ENCODE peak calls at places on chromosomes 16 and 17, in seven cellular contexts. One of them, this sample, is unnamed.

GRCh38 chr17:278055-279028 is 74.3 kb downstream of the RPH3AL start:
- DNase-seq in substantia nigra: no peak
- DNase-seq in cardiac muscle cell: no peak
- DNase-seq in A549: no peak
- DNase-seq in GM23248: no peak
- DNase-seq in heart right ventricle: no peak
- DNase-seq in body of pancreas: no peak
- DNase-seq in this sample: peak

GRCh38 chr17:76497979-76498885 is 3.0 kb downstream of the RHBDF2 start:
- DNase-seq in body of pancreas: peak
- DNase-seq in A549: peak
- DNase-seq in GM23248: peak
- DNase-seq in substantia nigra: peak
- DNase-seq in heart right ventricle: peak
- DNase-seq in cardiac muscle cell: peak
- DNase-seq in this sample: peak

GRCh38 chr17:62309381-62309780 is 71.0 kb upstream of the EFCAB3 start:
- DNase-seq in A549: no peak
- DNase-seq in body of pancreas: no peak
- DNase-seq in heart right ventricle: no peak
- DNase-seq in substantia nigra: no peak
- DNase-seq in GM23248: no peak
- DNase-seq in cardiac muscle cell: peak
- DNase-seq in this sample: no peak

GRCh38 chr17:40602445-40603443 is 37.5 kb upstream of the CCR7 start:
- DNase-seq in substantia nigra: no peak
- DNase-seq in cardiac muscle cell: no peak
- DNase-seq in A549: no peak
- DNase-seq in GM23248: no peak
- DNase-seq in heart right ventricle: no peak
- DNase-seq in body of pancreas: no peak
- DNase-seq in this sample: no peak

GRCh38 chr16:84545114-84545737 is 40.8 kb upstream of the MEAK7 start:
- DNase-seq in A549: no peak
- DNase-seq in GM23248: no peak
- DNase-seq in cardiac muscle cell: no peak
- DNase-seq in body of pancreas: no peak
- DNase-seq in substantia nigra: no peak
- DNase-seq in heart right ventricle: no peak
- DNase-seq in this sample: no peak

GRCh38 chr17:77843878-77844260 is 114.6 kb upstream of the TNRC6C start:
- DNase-seq in heart right ventricle: no peak
- DNase-seq in substantia nigra: no peak
- DNase-seq in body of pancreas: no peak
- DNase-seq in GM23248: no peak
- DNase-seq in cardiac muscle cell: no peak
- DNase-seq in A549: no peak
- DNase-seq in this sample: no peak

GRCh38 chr17:48626470-48627241 is 498 bp upstream of the HOXB9 start:
- DNase-seq in heart right ventricle: no peak
- DNase-seq in A549: peak
- DNase-seq in substantia nigra: no peak
- DNase-seq in cardiac muscle cell: peak
- DNase-seq in body of pancreas: no peak
- DNase-seq in GM23248: peak
- DNase-seq in this sample: peak

GRCh38 chr16:83473109-83473508 is 334.7 kb upstream of the HSBP1 start:
- DNase-seq in GM23248: peak
- DNase-seq in A549: no peak
- DNase-seq in body of pancreas: no peak
- DNase-seq in heart right ventricle: no peak
- DNase-seq in cardiac muscle cell: peak
- DNase-seq in substantia nigra: no peak
- DNase-seq in this sample: no peak

GRCh38 chr17:36602030-36602737 is 801 bp downstream of the MRM1 start:
- DNase-seq in substantia nigra: peak
- DNase-seq in body of pancreas: no peak
- DNase-seq in GM23248: peak
- DNase-seq in A549: peak
- DNase-seq in heart right ventricle: no peak
- DNase-seq in cardiac muscle cell: peak
- DNase-seq in this sample: peak

GRCh38 chr16:87451563-87452210 is 41.1 kb downstream of the ZCCHC14 start:
- DNase-seq in GM23248: no peak
- DNase-seq in cardiac muscle cell: no peak
- DNase-seq in substantia nigra: no peak
- DNase-seq in body of pancreas: no peak
- DNase-seq in A549: no peak
- DNase-seq in heart right ventricle: no peak
- DNase-seq in this sample: no peak

GRCh38 chr16:81403208-81403600 is 41.4 kb upstream of the CMIP start:
- DNase-seq in cardiac muscle cell: no peak
- DNase-seq in A549: no peak
- DNase-seq in heart right ventricle: no peak
- DNase-seq in body of pancreas: no peak
- DNase-seq in GM23248: no peak
- DNase-seq in substantia nigra: no peak
- DNase-seq in this sample: no peak

GRCh38 chr16:68259421-68259820 is 4.9 kb upstream of the SLC7A6 start:
- DNase-seq in body of pancreas: no peak
- DNase-seq in cardiac muscle cell: no peak
- DNase-seq in GM23248: peak
- DNase-seq in heart right ventricle: no peak
- DNase-seq in A549: no peak
- DNase-seq in substantia nigra: peak
- DNase-seq in this sample: no peak

GRCh38 chr17:82248815-82249638 is 20.2 kb downstream of the SLC16A3 start:
- DNase-seq in substantia nigra: no peak
- DNase-seq in GM23248: no peak
- DNase-seq in body of pancreas: no peak
- DNase-seq in cardiac muscle cell: no peak
- DNase-seq in heart right ventricle: no peak
- DNase-seq in A549: no peak
- DNase-seq in this sample: no peak

GRCh38 chr17:10069301-10069700 is 129.1 kb downstream of the GAS7 start:
- DNase-seq in GM23248: peak
- DNase-seq in substantia nigra: no peak
- DNase-seq in body of pancreas: peak
- DNase-seq in heart right ventricle: peak
- DNase-seq in cardiac muscle cell: no peak
- DNase-seq in A549: no peak
- DNase-seq in this sample: no peak

GRCh38 chr17:260031-260791 is 78.8 kb upstream of the DOC2B start:
- DNase-seq in substantia nigra: no peak
- DNase-seq in cardiac muscle cell: no peak
- DNase-seq in heart right ventricle: no peak
- DNase-seq in A549: no peak
- DNase-seq in GM23248: no peak
- DNase-seq in body of pancreas: no peak
- DNase-seq in this sample: peak

GRCh38 chr16:264440-264951 is 11.2 kb downstream of the RGS11 start:
- DNase-seq in body of pancreas: no peak
- DNase-seq in GM23248: no peak
- DNase-seq in cardiac muscle cell: no peak
- DNase-seq in heart right ventricle: no peak
- DNase-seq in substantia nigra: no peak
- DNase-seq in A549: no peak
- DNase-seq in this sample: no peak

GRCh38 chr16:46607529-46607928 is 13.7 kb downstream of the SHCBP1 start:
- DNase-seq in heart right ventricle: no peak
- DNase-seq in substantia nigra: no peak
- DNase-seq in body of pancreas: no peak
- DNase-seq in cardiac muscle cell: peak
- DNase-seq in GM23248: peak
- DNase-seq in A549: peak
- DNase-seq in this sample: no peak

GRCh38 chr16:29806096-29806579 is at the start of gene MAZ:
- DNase-seq in body of pancreas: peak
- DNase-seq in heart right ventricle: no peak
- DNase-seq in substantia nigra: peak
- DNase-seq in GM23248: no peak
- DNase-seq in A549: peak
- DNase-seq in cardiac muscle cell: peak
- DNase-seq in this sample: no peak

GRCh38 chr16:29805232-29806095 is 865 bp upstream of the MAZ start:
- DNase-seq in A549: peak
- DNase-seq in cardiac muscle cell: peak
- DNase-seq in body of pancreas: peak
- DNase-seq in heart right ventricle: peak
- DNase-seq in GM23248: peak
- DNase-seq in substantia nigra: peak
- DNase-seq in this sample: peak

GRCh38 chr16:29802416-29802935 is 3.9 kb upstream of the MAZ start:
- DNase-seq in cardiac muscle cell: no peak
- DNase-seq in body of pancreas: no peak
- DNase-seq in heart right ventricle: no peak
- DNase-seq in GM23248: no peak
- DNase-seq in substantia nigra: no peak
- DNase-seq in A549: no peak
- DNase-seq in this sample: no peak

GRCh38 chr16:29804455-29805231 is 1.7 kb upstream of the MAZ start:
- DNase-seq in A549: no peak
- DNase-seq in GM23248: peak
- DNase-seq in heart right ventricle: peak
- DNase-seq in substantia nigra: peak
- DNase-seq in body of pancreas: peak
- DNase-seq in cardiac muscle cell: peak
- DNase-seq in this sample: peak

GRCh38 chr16:29804020-29804419 is 2.3 kb upstream of the MAZ start:
- DNase-seq in substantia nigra: no peak
- DNase-seq in GM23248: no peak
- DNase-seq in A549: no peak
- DNase-seq in heart right ventricle: no peak
- DNase-seq in cardiac muscle cell: no peak
- DNase-seq in body of pancreas: no peak
- DNase-seq in this sample: no peak
- H3K27ac ChIP-seq in substantia nigra: peak
- H3K27ac ChIP-seq in GM23248: peak
- H3K27ac ChIP-seq in A549: peak
- H3K27ac ChIP-seq in heart right ventricle: peak
- H3K27ac ChIP-seq in cardiac muscle cell: peak
- H3K27ac ChIP-seq in body of pancreas: peak
- H3K27ac ChIP-seq in this sample: peak

DNA sequence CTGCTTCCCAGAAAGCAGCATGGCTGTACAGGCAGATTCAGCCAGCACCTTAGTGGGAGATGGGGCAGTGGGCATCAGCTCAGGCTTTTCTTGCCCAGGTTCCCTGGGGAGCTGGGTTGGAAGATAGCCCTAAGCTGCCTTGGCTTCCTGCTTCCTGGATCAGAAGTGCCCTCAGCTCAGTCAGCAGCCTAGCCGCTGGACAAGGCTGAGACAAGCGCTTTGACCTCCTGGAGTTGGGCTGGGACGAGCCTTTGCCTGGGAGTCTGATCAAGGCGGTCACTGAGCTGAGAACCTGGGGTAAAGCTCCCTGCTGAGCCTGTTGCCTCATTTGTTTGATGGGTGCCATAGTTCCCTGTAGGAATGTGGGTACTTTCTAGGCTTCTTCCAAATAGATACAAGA is 190.0 kb downstream of the RAB11FIP4 start:
- DNase-seq in body of pancreas: peak
- DNase-seq in GM23248: peak
- DNase-seq in heart right ventricle: peak
- DNase-seq in substantia nigra: no peak
- DNase-seq in cardiac muscle cell: no peak
- DNase-seq in A549: no peak
- DNase-seq in this sample: no peak
- H3K27ac ChIP-seq in body of pancreas: peak
- H3K27ac ChIP-seq in GM23248: peak
- H3K27ac ChIP-seq in heart right ventricle: peak
- H3K27ac ChIP-seq in substantia nigra: peak
- H3K27ac ChIP-seq in cardiac muscle cell: no peak
- H3K27ac ChIP-seq in A549: no peak
- H3K27ac ChIP-seq in this sample: peak

GRCh38 chr16:4212207-4212933 is 29.5 kb downstream of the SRL start:
- DNase-seq in substantia nigra: no peak
- DNase-seq in heart right ventricle: peak
- DNase-seq in cardiac muscle cell: no peak
- DNase-seq in A549: no peak
- DNase-seq in body of pancreas: no peak
- DNase-seq in GM23248: no peak
- DNase-seq in this sample: no peak
- H3K27ac ChIP-seq in substantia nigra: no peak
- H3K27ac ChIP-seq in heart right ventricle: peak
- H3K27ac ChIP-seq in cardiac muscle cell: peak
- H3K27ac ChIP-seq in A549: peak
- H3K27ac ChIP-seq in body of pancreas: no peak
- H3K27ac ChIP-seq in GM23248: peak
- H3K27ac ChIP-seq in this sample: peak

GRCh38 chr16:18832613-18833012 is 31.3 kb upstream of the ARL6IP1 start:
- DNase-seq in body of pancreas: no peak
- DNase-seq in cardiac muscle cell: no peak
- DNase-seq in A549: no peak
- DNase-seq in heart right ventricle: no peak
- DNase-seq in GM23248: no peak
- DNase-seq in substantia nigra: no peak
- DNase-seq in this sample: no peak

GRCh38 chr16:18836702-18837101 is 35.4 kb upstream of the ARL6IP1 start:
- DNase-seq in heart right ventricle: no peak
- DNase-seq in body of pancreas: no peak
- DNase-seq in A549: no peak
- DNase-seq in substantia nigra: no peak
- DNase-seq in GM23248: no peak
- DNase-seq in cardiac muscle cell: no peak
- DNase-seq in this sample: no peak

GRCh38 chr16:18832021-18832420 is 30.7 kb upstream of the ARL6IP1 start:
- DNase-seq in cardiac muscle cell: no peak
- DNase-seq in body of pancreas: no peak
- DNase-seq in A549: no peak
- DNase-seq in GM23248: no peak
- DNase-seq in substantia nigra: no peak
- DNase-seq in heart right ventricle: no peak
- DNase-seq in this sample: no peak

GRCh38 chr16:18834873-18835272 is 33.5 kb upstream of the ARL6IP1 start:
- DNase-seq in substantia nigra: no peak
- DNase-seq in heart right ventricle: no peak
- DNase-seq in GM23248: no peak
- DNase-seq in A549: peak
- DNase-seq in cardiac muscle cell: no peak
- DNase-seq in body of pancreas: no peak
- DNase-seq in this sample: no peak

DNA sequence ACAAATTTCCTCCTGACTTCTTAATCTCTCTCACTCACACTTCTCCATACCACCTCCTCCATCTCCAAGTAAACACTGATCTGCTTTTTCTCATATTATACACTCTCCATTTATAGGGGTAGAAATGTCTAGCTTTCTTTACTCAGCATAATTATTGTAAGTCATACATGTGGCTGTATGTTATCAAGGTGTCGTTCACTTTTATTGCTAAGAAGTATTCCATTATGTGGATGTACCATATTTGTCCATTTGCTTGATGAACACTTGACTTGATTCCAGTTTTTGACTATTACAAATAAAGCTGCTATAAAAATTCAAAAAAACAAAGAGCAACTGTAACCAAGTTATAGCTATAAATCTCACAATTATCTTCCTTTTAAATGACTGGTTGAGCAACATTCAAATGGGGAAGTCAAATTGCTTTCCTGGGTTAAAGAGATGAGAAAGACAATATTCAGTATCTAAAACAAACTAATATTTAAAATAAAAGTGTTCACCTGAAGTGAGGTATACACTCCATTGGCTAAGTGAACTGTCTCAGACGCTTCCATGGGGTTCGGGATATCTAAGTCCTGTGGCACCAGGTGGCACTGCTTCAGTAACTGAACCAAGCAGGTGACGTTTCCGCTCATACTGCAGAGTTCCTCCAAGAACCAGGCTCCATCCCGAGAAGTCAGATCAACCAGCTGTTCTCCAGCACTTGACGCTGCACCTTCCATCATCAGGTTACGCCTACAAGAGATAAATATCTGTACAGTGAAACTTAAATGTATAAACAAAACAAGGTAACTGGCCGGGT is 32.6 kb upstream of the ARL6IP1 start:
- DNase-seq in substantia nigra: no peak
- DNase-seq in body of pancreas: no peak
- DNase-seq in cardiac muscle cell: no peak
- DNase-seq in GM23248: no peak
- DNase-seq in heart right ventricle: no peak
- DNase-seq in A549: no peak
- DNase-seq in this sample: peak
- H3K27ac ChIP-seq in substantia nigra: no peak
- H3K27ac ChIP-seq in body of pancreas: no peak
- H3K27ac ChIP-seq in cardiac muscle cell: no peak
- H3K27ac ChIP-seq in GM23248: no peak
- H3K27ac ChIP-seq in heart right ventricle: no peak
- H3K27ac ChIP-seq in A549: no peak
- H3K27ac ChIP-seq in this sample: no peak